ENCODE peak calls at places on chromosomes 2 and 18, in six cellular contexts. G, I, V, F, M and K are unnamed samples.

GRCh38 chr2:131431336-131431735 is 44.6 kb upstream of the TUBA3D start:
- DNase-seq in M (no peak), V (no peak), F (no peak), G (no peak), I (no peak), K (no peak)

GRCh38 chr2:11870064-11870463 is 123.6 kb downstream of the LPIN1 start:
- DNase-seq in G (no peak), V (no peak), F (no peak), I (no peak), M (no peak), K (no peak)

GRCh38 chr18:70126832-70127231 is 78.7 kb downstream of the RTTN start:
- DNase-seq in V (no peak), F (no peak), I (no peak), G (no peak), M (no peak), K (no peak)

GRCh38 chr2:37283207-37283606 is 41.4 kb downstream of the PRKD3 start:
- DNase-seq in G (no peak), M (no peak), F (no peak), I (no peak), V (peak), K (no peak)

GRCh38 chr2:242098445-242099128 is 229.1 kb downstream of the RTP5 start:
- DNase-seq in V (peak), M (no peak), I (no peak), G (no peak), F (no peak), K (no peak)

GRCh38 chr18:26999797-27000196 is 134.3 kb upstream of the AQP4 start:
- DNase-seq in V (no peak), I (no peak), M (no peak), F (no peak), G (no peak), K (no peak)

GRCh38 chr2:37349376-37349775 is 4.9 kb downstream of the QPCT start:
- DNase-seq in M (no peak), V (no peak), F (no peak), G (no peak), I (no peak), K (no peak)

GRCh38 chr18:42925036-42925435 is 190.4 kb downstream of the RIT2 start:
- DNase-seq in I (no peak), M (no peak), G (no peak), F (no peak), V (no peak), K (no peak)

GRCh38 chr2:10790228-10790973 is 22.2 kb downstream of the PDIA6 start:
- DNase-seq in G (no peak), I (no peak), F (no peak), M (no peak), V (no peak), K (no peak)

GRCh38 chr2:84297155-84297554 is 161.9 kb downstream of the SUCLG1 start:
- DNase-seq in F (no peak), I (no peak), G (no peak), V (peak), M (no peak), K (no peak)

GRCh38 chr18:48743046-48743445 is 204.2 kb downstream of the CTIF start:
- DNase-seq in F (peak), G (peak), I (peak), M (no peak), V (peak), K (peak)

GRCh38 chr18:9792565-9793226 is 84.6 kb downstream of the RAB31 start:
- DNase-seq in G (no peak), F (no peak), I (no peak), V (no peak), M (no peak), K (no peak)

GRCh38 chr18:9100796-9101195 is 1.7 kb upstream of the NDUFV2 start:
- DNase-seq in F (no peak), I (no peak), G (no peak), V (no peak), M (no peak), K (no peak)

GRCh38 chr2:201959626-201960025 is 74.0 kb upstream of the FZD7 start:
- DNase-seq in M (no peak), V (no peak), F (no peak), G (no peak), I (no peak), K (no peak)

GRCh38 chr2:213066445-213066746 is 85.0 kb downstream of the IKZF2 start:
- DNase-seq in F (no peak), I (no peak), G (no peak), V (no peak), M (no peak), K (no peak)

GRCh38 chr2:213064099-213064498 is 87.3 kb downstream of the IKZF2 start:
- DNase-seq in I (no peak), G (no peak), V (no peak), M (no peak), F (no peak), K (no peak)

GRCh38 chr2:213067888-213068287 is 83.5 kb downstream of the IKZF2 start:
- DNase-seq in G (no peak), M (no peak), F (no peak), V (peak), I (no peak), K (no peak)

GRCh38 chr2:213068681-213069359 is 82.6 kb downstream of the IKZF2 start:
- DNase-seq in F (no peak), M (no peak), I (no peak), G (no peak), V (no peak), K (no peak)

DNA sequence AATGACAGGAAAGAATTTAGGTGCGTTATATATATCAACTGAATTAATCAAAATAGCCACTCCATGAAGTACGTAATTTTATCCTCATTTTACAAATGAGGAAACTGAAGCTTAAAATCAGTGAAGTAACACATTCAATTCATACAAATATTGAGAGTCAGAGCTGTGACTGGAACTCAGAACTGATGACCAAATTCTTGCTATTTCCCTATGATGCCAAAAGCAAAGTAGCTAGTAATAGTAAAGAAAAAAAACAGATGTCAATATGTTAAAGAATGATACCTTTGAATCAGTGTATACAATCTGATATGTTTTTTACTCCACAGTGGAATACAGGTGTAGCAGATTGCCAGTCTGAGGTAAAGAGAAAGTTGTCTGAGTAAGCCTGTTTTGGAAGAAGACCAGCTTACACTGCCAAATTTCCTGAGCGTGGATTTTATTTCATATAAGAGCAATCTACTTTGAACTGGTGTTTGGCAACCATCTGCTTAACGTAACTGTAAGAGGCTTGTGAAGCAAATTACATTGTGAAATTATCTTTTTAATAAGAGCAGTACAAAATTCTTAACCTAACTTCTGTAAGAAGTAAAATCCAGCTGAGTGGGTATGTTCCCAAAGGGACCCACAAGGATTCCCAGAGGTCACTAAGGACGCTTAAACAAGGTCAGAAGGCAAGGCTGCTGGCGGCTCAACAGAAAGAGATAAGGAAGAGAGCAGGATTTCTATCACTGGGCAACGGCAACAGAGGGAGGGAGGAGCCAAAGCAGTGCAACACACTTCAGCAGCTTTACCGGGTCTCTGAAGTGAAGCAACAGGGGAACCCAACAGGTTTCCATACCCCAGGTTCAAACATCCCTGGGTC is 85.6 kb downstream of the IKZF2 start:
- DNase-seq in V (peak), I (no peak), G (peak), M (no peak), F (no peak), K (peak)
- H3K4me3 ChIP-seq in V (peak), I (peak), G (no peak), M (peak), F (no peak), K (peak)

DNA sequence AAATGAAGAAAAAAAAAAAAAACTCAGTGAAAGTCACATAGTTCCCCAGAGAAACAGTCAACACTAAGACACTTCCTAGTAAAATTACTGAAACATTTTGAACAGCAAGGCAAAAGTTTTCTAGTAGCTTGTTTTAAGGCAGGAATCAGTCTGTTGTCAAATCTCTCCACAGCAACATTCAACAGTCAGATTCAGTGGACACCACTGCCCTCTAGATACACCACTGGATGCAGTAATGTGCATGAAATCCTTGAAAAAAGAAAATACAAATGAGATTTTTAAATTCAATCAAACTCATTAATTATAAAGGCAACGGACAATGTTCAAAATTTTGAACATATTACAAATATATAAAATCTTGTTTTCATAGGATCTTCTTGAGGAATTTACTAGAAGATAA is 46.4 kb downstream of the GRB14 start:
- DNase-seq in F (no peak), I (no peak), V (no peak), G (no peak), M (no peak), K (no peak)
- TF ChIP-seq CTCF in F (no peak), I (no peak), V (no peak), G (no peak), M (no peak), K (peak)

DNA sequence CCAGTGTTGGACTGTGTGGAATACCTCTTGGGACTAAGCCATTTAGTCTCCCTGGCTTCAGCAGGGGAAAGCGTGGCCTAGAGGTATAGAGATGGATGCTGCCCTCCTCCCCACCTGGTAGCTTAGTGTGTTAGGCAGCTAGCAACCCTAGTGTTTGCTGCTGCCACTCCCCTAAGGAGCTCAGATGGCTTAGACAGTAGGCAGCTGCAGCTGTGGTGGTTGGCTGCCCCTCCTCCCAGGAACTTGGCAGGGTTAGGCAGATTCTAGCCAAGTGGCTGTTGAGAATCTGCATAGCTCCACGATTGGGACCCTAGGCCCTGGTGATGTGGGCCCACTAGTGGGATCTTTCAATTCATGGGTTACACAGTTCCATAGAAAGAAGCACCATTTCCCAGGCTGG is 550.4 kb upstream of the CHAC2 start:
- DNase-seq in V (no peak), I (no peak), F (no peak), G (no peak), M (no peak), K (no peak)
- H3K27ac ChIP-seq in V (no peak), I (no peak), F (no peak), G (no peak), M (no peak), K (no peak)

GRCh38 chr2:188788621-188789020 is 185.6 kb upstream of the COL3A1 start:
- DNase-seq in V (peak), M (no peak), F (peak), G (peak), I (peak), K (peak)
- H3K4me3 ChIP-seq in V (no peak), M (no peak), F (no peak), G (no peak), I (peak), K (no peak)

DNA sequence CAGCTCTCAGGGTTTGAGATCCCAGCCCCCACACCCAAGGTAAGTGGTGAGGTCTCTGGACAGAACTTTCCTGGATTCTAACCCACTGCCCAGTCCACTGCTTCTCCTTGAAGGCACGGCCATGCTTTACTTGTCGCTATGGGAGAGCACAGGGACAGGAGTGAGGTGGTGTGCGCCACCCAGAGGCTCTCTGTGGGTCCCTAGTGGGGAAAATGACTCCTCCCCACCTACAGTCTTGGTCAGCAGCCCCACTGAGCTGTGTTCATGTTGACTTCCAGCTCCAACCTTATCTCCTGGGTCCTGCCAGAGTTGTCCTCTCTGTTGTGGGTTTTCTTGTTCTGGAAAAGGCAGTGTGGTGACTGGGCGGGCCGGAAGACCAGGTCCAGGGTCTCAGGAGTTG is 11.1 kb downstream of the TET3 start:
- DNase-seq in I (no peak), F (no peak), V (no peak), M (no peak), G (no peak), K (no peak)
- TF ChIP-seq CTCF in I (no peak), F (no peak), V (no peak), M (no peak), G (no peak), K (no peak)